ENCODE peak calls at places on chromosomes 11 and 22, in six cellular contexts. One of them, this sample, is unnamed.

GRCh38 chr22:48156603-48157355 is 1394.3 kb downstream of the TBC1D22A start:
- DNase-seq in heart right ventricle: no peak
- DNase-seq in heart left ventricle: no peak
- DNase-seq in IMR-90: no peak
- DNase-seq in tibial nerve: no peak
- DNase-seq in neural crest cell: no peak
- DNase-seq in this sample: no peak

GRCh38 chr11:74611369-74611861 is 19.0 kb downstream of the POLD3 start:
- DNase-seq in neural crest cell: no peak
- DNase-seq in tibial nerve: no peak
- DNase-seq in IMR-90: peak
- DNase-seq in heart right ventricle: no peak
- DNase-seq in heart left ventricle: no peak
- DNase-seq in this sample: no peak

GRCh38 chr22:19062139-19062789 is 59.9 kb downstream of the DGCR2 start:
- DNase-seq in heart right ventricle: no peak
- DNase-seq in tibial nerve: no peak
- DNase-seq in IMR-90: peak
- DNase-seq in neural crest cell: no peak
- DNase-seq in heart left ventricle: no peak
- DNase-seq in this sample: no peak

GRCh38 chr11:126233391-126233790 is 21.8 kb downstream of the FAM118B start:
- DNase-seq in heart right ventricle: no peak
- DNase-seq in IMR-90: peak
- DNase-seq in heart left ventricle: no peak
- DNase-seq in tibial nerve: no peak
- DNase-seq in neural crest cell: no peak
- DNase-seq in this sample: no peak

GRCh38 chr11:3380706-3381570 is 2.0 kb upstream of the ZNF195 start:
- DNase-seq in tibial nerve: no peak
- DNase-seq in neural crest cell: no peak
- DNase-seq in heart right ventricle: no peak
- DNase-seq in IMR-90: no peak
- DNase-seq in heart left ventricle: no peak
- DNase-seq in this sample: no peak

GRCh38 chr11:125433454-125434121 is 62.5 kb downstream of the FEZ1 start:
- DNase-seq in tibial nerve: no peak
- DNase-seq in heart right ventricle: peak
- DNase-seq in heart left ventricle: no peak
- DNase-seq in IMR-90: peak
- DNase-seq in neural crest cell: peak
- DNase-seq in this sample: no peak

GRCh38 chr11:71269603-71270511 is 17.5 kb upstream of the SHANK2 start:
- DNase-seq in heart left ventricle: no peak
- DNase-seq in tibial nerve: no peak
- DNase-seq in neural crest cell: no peak
- DNase-seq in heart right ventricle: no peak
- DNase-seq in IMR-90: no peak
- DNase-seq in this sample: no peak

GRCh38 chr22:19719055-19719482 is 4.3 kb upstream of the GP1BB start:
- DNase-seq in heart right ventricle: peak
- DNase-seq in tibial nerve: no peak
- DNase-seq in neural crest cell: no peak
- DNase-seq in heart left ventricle: peak
- DNase-seq in IMR-90: no peak
- DNase-seq in this sample: no peak

GRCh38 chr11:626475-627272 is at the start of gene SCT:
- DNase-seq in IMR-90: no peak
- DNase-seq in heart left ventricle: no peak
- DNase-seq in neural crest cell: no peak
- DNase-seq in tibial nerve: no peak
- DNase-seq in heart right ventricle: no peak
- DNase-seq in this sample: no peak

GRCh38 chr11:77351281-77351905 is 49.9 kb upstream of the GDPD4 start:
- DNase-seq in IMR-90: peak
- DNase-seq in tibial nerve: no peak
- DNase-seq in heart right ventricle: no peak
- DNase-seq in heart left ventricle: no peak
- DNase-seq in neural crest cell: no peak
- DNase-seq in this sample: no peak

GRCh38 chr22:48475661-48476345 is 1351.9 kb downstream of the BRD1 start:
- DNase-seq in tibial nerve: no peak
- DNase-seq in neural crest cell: no peak
- DNase-seq in heart right ventricle: no peak
- DNase-seq in heart left ventricle: no peak
- DNase-seq in IMR-90: no peak
- DNase-seq in this sample: no peak

DNA sequence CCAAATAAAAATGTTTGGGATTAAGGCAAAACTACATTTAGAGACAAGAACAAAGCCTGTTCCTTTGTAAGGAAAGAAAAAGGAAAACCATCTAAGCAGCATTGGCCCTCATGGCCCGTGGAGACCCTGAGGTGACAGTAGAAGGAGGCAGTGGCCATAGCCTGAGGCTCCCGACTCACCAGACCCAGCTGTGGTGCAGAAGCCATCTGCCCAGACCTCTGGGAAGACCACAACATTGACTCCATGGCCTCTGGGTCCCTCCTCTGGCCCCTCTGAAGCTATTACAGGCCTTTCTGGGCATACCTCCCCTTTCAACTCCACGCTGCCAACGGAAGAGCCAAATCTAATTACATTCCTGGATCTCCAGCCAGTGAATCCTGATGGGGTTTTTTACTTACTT is 6.4 kb downstream of the PRAME start:
- DNase-seq in tibial nerve: no peak
- DNase-seq in IMR-90: no peak
- DNase-seq in heart left ventricle: no peak
- DNase-seq in heart right ventricle: no peak
- DNase-seq in neural crest cell: peak
- DNase-seq in this sample: no peak
- TF ChIP-seq CTCF in tibial nerve: no peak
- TF ChIP-seq CTCF in IMR-90: no peak
- TF ChIP-seq CTCF in heart left ventricle: no peak
- TF ChIP-seq CTCF in heart right ventricle: no peak
- TF ChIP-seq CTCF in neural crest cell: no peak
- TF ChIP-seq CTCF in this sample: no peak

DNA sequence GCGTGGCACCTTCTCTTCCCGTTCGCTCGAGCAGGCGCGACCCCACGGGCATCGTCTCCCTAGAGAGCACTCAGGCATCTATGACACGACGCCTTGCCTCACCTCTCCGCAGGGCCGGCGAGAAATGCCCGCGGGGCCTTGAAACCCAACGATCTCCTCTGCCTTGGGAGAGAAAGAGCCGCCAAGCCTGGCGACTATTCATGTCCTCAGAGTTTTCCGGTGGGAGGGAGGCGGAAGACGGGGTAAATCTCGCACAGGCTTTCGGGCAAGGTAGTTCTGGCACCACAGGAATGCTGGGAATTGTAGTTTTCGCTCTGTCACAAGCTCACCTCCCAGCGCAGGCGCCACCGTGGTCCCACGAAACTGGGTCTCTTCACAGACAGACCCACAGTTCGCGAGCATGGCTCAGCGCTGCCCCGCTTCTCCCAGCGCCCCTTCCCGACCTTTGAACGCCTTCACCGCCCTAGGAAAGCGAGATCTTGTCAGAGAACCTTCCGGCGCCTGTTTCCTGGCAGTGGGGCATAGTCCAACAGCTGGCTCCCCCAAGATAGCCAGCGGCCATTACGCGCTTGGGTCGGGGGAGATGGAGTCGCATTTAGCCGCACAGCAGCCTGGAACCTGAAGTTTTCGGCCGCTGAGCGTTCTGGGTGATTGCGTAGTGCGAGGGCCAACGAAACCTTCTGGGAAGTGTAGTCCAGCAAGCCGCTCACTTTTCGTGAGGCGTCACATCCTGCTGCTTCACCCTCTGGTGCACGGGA is at the start of gene CCDC90B:
- DNase-seq in heart right ventricle: peak
- DNase-seq in neural crest cell: peak
- DNase-seq in heart left ventricle: peak
- DNase-seq in tibial nerve: peak
- DNase-seq in IMR-90: peak
- DNase-seq in this sample: peak
- TF ChIP-seq CTCF in heart right ventricle: peak
- TF ChIP-seq CTCF in neural crest cell: peak
- TF ChIP-seq CTCF in heart left ventricle: peak
- TF ChIP-seq CTCF in tibial nerve: no peak
- TF ChIP-seq CTCF in IMR-90: peak
- TF ChIP-seq CTCF in this sample: no peak

DNA sequence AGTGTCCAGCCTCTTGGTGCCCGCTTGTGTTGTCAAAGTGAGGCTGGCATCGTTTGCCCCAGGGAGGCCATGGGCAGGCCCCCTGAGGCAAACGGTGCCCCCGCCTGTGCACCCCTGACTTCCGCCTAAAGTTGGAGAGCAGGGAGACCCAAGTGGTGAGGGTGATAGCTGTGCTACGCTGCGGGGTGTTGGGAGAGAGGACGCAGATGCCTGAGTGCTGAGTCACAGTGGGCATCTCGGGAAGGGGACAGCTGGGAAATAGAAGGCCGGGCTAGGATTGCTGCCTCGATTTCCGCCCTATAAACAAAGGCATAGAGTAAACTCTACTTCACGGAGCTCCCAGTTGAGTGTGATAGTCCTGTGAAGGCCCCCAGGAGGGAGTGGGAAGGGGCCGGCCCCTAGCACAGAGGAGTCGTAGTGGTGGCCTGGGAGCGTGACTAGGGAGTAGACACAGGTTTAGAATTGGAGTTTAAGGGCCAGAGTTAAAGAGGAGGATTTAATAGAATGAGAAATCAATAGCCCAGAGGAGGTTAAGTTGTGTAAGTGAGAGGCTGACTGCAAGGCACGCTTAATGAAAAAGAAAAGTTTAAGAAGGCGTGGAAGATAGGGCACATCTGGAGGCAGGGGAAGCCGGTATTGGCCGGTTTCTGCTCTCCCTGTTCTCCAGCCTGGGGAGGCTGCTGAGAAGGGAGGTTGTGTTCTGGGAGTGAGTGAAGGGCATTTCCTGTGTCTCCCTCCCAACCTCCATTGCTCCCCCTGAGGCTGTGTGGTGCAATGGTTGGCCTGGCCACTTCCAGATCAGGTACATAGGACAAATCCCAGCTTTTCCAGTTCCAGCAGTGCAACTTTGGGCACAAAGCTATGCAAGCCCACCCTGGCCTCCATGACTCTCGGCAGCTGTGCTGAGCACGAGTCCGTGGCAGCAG is 6.1 kb downstream of the GRIK4 start:
- DNase-seq in heart left ventricle: no peak
- DNase-seq in heart right ventricle: no peak
- DNase-seq in IMR-90: peak
- DNase-seq in tibial nerve: no peak
- DNase-seq in neural crest cell: no peak
- DNase-seq in this sample: no peak
- TF ChIP-seq CTCF in heart left ventricle: no peak
- TF ChIP-seq CTCF in heart right ventricle: no peak
- TF ChIP-seq CTCF in IMR-90: no peak
- TF ChIP-seq CTCF in tibial nerve: no peak
- TF ChIP-seq CTCF in neural crest cell: no peak
- TF ChIP-seq CTCF in this sample: no peak

GRCh38 chr11:16252373-16252772 is 104.0 kb downstream of the SOX6 start:
- DNase-seq in IMR-90: peak
- DNase-seq in tibial nerve: no peak
- DNase-seq in heart right ventricle: no peak
- DNase-seq in heart left ventricle: no peak
- DNase-seq in neural crest cell: no peak
- DNase-seq in this sample: no peak
- TF ChIP-seq CTCF in IMR-90: peak
- TF ChIP-seq CTCF in tibial nerve: no peak
- TF ChIP-seq CTCF in heart right ventricle: peak
- TF ChIP-seq CTCF in heart left ventricle: no peak
- TF ChIP-seq CTCF in neural crest cell: peak
- TF ChIP-seq CTCF in this sample: no peak

GRCh38 chr22:24433868-24434471 is 6.6 kb downstream of the ADORA2A start:
- DNase-seq in tibial nerve: no peak
- DNase-seq in heart left ventricle: peak
- DNase-seq in IMR-90: peak
- DNase-seq in heart right ventricle: no peak
- DNase-seq in neural crest cell: no peak
- DNase-seq in this sample: no peak

GRCh38 chr22:24430431-24431308 is 3.3 kb downstream of the ADORA2A start:
- DNase-seq in tibial nerve: no peak
- DNase-seq in IMR-90: no peak
- DNase-seq in heart right ventricle: peak
- DNase-seq in heart left ventricle: peak
- DNase-seq in neural crest cell: no peak
- DNase-seq in this sample: no peak

GRCh38 chr22:24433001-24433867 is 5.8 kb downstream of the ADORA2A start:
- DNase-seq in heart left ventricle: peak
- DNase-seq in IMR-90: no peak
- DNase-seq in neural crest cell: no peak
- DNase-seq in heart right ventricle: no peak
- DNase-seq in tibial nerve: no peak
- DNase-seq in this sample: no peak

GRCh38 chr22:24431309-24432034 is 4.1 kb downstream of the ADORA2A start:
- DNase-seq in IMR-90: no peak
- DNase-seq in tibial nerve: no peak
- DNase-seq in heart right ventricle: no peak
- DNase-seq in heart left ventricle: no peak
- DNase-seq in neural crest cell: no peak
- DNase-seq in this sample: no peak

GRCh38 chr22:24432059-24432853 is 4.9 kb downstream of the ADORA2A start:
- DNase-seq in heart right ventricle: peak
- DNase-seq in tibial nerve: peak
- DNase-seq in heart left ventricle: peak
- DNase-seq in neural crest cell: no peak
- DNase-seq in IMR-90: peak
- DNase-seq in this sample: no peak
- TF ChIP-seq CTCF in heart right ventricle: no peak
- TF ChIP-seq CTCF in tibial nerve: no peak
- TF ChIP-seq CTCF in heart left ventricle: no peak
- TF ChIP-seq CTCF in neural crest cell: no peak
- TF ChIP-seq CTCF in IMR-90: no peak
- TF ChIP-seq CTCF in this sample: no peak

GRCh38 chr11:65890324-65891179 is at the start of gene CCDC85B:
- DNase-seq in neural crest cell: peak
- DNase-seq in heart left ventricle: peak
- DNase-seq in IMR-90: peak
- DNase-seq in tibial nerve: peak
- DNase-seq in heart right ventricle: peak
- DNase-seq in this sample: peak
- TF ChIP-seq CTCF in neural crest cell: peak
- TF ChIP-seq CTCF in heart left ventricle: no peak
- TF ChIP-seq CTCF in IMR-90: no peak
- TF ChIP-seq CTCF in tibial nerve: no peak
- TF ChIP-seq CTCF in heart right ventricle: no peak
- TF ChIP-seq CTCF in this sample: no peak

GRCh38 chr11:22982903-22983302 is 122.6 kb upstream of the CCDC179 start:
- DNase-seq in tibial nerve: no peak
- DNase-seq in heart left ventricle: no peak
- DNase-seq in heart right ventricle: no peak
- DNase-seq in neural crest cell: no peak
- DNase-seq in IMR-90: no peak
- DNase-seq in this sample: no peak
- TF ChIP-seq CTCF in tibial nerve: no peak
- TF ChIP-seq CTCF in heart left ventricle: no peak
- TF ChIP-seq CTCF in heart right ventricle: no peak
- TF ChIP-seq CTCF in neural crest cell: no peak
- TF ChIP-seq CTCF in IMR-90: no peak
- TF ChIP-seq CTCF in this sample: no peak

GRCh38 chr11:66686801-66687750 is 9.4 kb upstream of the RBM4B start:
- DNase-seq in neural crest cell: no peak
- DNase-seq in tibial nerve: no peak
- DNase-seq in heart left ventricle: no peak
- DNase-seq in IMR-90: no peak
- DNase-seq in heart right ventricle: no peak
- DNase-seq in this sample: no peak
- TF ChIP-seq CTCF in neural crest cell: no peak
- TF ChIP-seq CTCF in tibial nerve: no peak
- TF ChIP-seq CTCF in heart left ventricle: no peak
- TF ChIP-seq CTCF in IMR-90: no peak
- TF ChIP-seq CTCF in heart right ventricle: no peak
- TF ChIP-seq CTCF in this sample: no peak

This sample was measured in natural killer cell.